ENCODE peak calls at places on chromosomes 2 and 18, in eight cellular contexts. P is HEK293T; X is KBM-7; O is HT1080; B is A172; L is astrocyte of the spinal cord; U is nephron progenitor cell; H is naive thymus-derived CD8-positive, alpha-beta T cell. F is an unnamed sample.

GRCh38 chr2:23510471-23510870 is 125.5 kb downstream of the KLHL29 start:
- DNase-seq in P (no peak), X (no peak), O (no peak), B (no peak), L (no peak), U (no peak), H (no peak), F (no peak)

GRCh38 chr2:198916548-198916947 is 541.2 kb downstream of the SATB2 start:
- DNase-seq in P (no peak), X (no peak), O (no peak), B (no peak), L (no peak), U (no peak), H (no peak), F (no peak)

GRCh38 chr18:42412896-42413295 is 457.9 kb downstream of the PIK3C3 start:
- DNase-seq in P (no peak), X (no peak), O (peak), B (peak), L (peak), U (no peak), H (no peak), F (no peak)

GRCh38 chr2:219969508-219969907 is 342.1 kb downstream of the SLC4A3 start:
- DNase-seq in P (no peak), X (no peak), O (peak), B (peak), L (peak), U (no peak), H (no peak), F (no peak)

GRCh38 chr2:236562434-236562833 is 7.2 kb upstream of the ACKR3 start:
- DNase-seq in P (no peak), X (no peak), O (peak), B (peak), L (no peak), U (no peak), H (no peak), F (no peak)

GRCh38 chr2:96869824-96870630 is at the start of gene SEMA4C:
- DNase-seq in P (peak), X (no peak), O (no peak), B (no peak), L (peak), U (peak), H (peak), F (no peak)

GRCh38 chr2:240916571-240917008 is 10.5 kb downstream of the CROCC2 start:
- DNase-seq in P (no peak), X (no peak), O (no peak), B (no peak), L (peak), U (peak), H (no peak), F (peak)

GRCh38 chr2:193549661-193550060 is 1354.9 kb upstream of the TMEFF2 start:
- DNase-seq in P (no peak), X (no peak), O (no peak), B (no peak), L (no peak), U (no peak), H (no peak), F (no peak)

GRCh38 chr2:198873771-198874501 is 583.8 kb downstream of the SATB2 start:
- DNase-seq in P (no peak), X (no peak), O (peak), B (peak), L (peak), U (no peak), H (no peak), F (no peak)

GRCh38 chr2:110828330-110828729 is 96.0 kb downstream of the ACOXL start:
- DNase-seq in P (no peak), X (no peak), O (no peak), B (no peak), L (no peak), U (no peak), H (no peak), F (no peak)

GRCh38 chr2:14678754-14679153 is 46.2 kb downstream of the LRATD1 start:
- DNase-seq in P (no peak), X (no peak), O (peak), B (no peak), L (no peak), U (no peak), H (no peak), F (no peak)

GRCh38 chr18:25097119-25098114 is 254.5 kb downstream of the ZNF521 start:
- DNase-seq in P (no peak), X (no peak), O (peak), B (no peak), L (peak), U (no peak), H (no peak), F (no peak)

GRCh38 chr2:197947219-197947757 is 142.9 kb downstream of the PLCL1 start:
- DNase-seq in P (no peak), X (no peak), O (no peak), B (no peak), L (no peak), U (no peak), H (no peak), F (no peak)

GRCh38 chr18:8705941-8706544 is 687 bp downstream of the MTCL1 start:
- DNase-seq in P (no peak), X (peak), O (no peak), B (no peak), L (no peak), U (peak), H (peak), F (no peak)

GRCh38 chr18:48470484-48471180 is 61.4 kb upstream of the ZBTB7C start:
- DNase-seq in P (no peak), X (no peak), O (no peak), B (no peak), L (no peak), U (no peak), H (no peak), F (no peak)

GRCh38 chr2:70440621-70441020 is 113.0 kb downstream of the TGFA start:
- DNase-seq in P (no peak), X (peak), O (no peak), B (no peak), L (no peak), U (no peak), H (peak), F (no peak)

GRCh38 chr2:144048631-144049060 is 471.3 kb downstream of the ZEB2 start:
- DNase-seq in P (no peak), X (no peak), O (no peak), B (no peak), L (no peak), U (no peak), H (no peak), F (no peak)

GRCh38 chr18:9017170-9017899 is 85.2 kb upstream of the NDUFV2 start:
- DNase-seq in P (peak), X (peak), O (peak), B (peak), L (peak), U (peak), H (peak), F (peak)

GRCh38 chr2:88950010-88950409 is 258.5 kb downstream of the RPIA start:
- DNase-seq in P (peak), X (peak), O (peak), B (no peak), L (no peak), U (no peak), H (no peak), F (peak)

GRCh38 chr2:85310330-85310729 is 17.5 kb downstream of the TGOLN2 start:
- DNase-seq in P (no peak), X (no peak), O (no peak), B (no peak), L (no peak), U (no peak), H (no peak), F (no peak)

GRCh38 chr2:191190439-191190838 is 39.6 kb upstream of the STAT4 start:
- DNase-seq in P (no peak), X (no peak), O (no peak), B (no peak), L (no peak), U (no peak), H (no peak), F (no peak)

GRCh38 chr2:17543131-17543660 is 2.7 kb downstream of the VSNL1 start:
- DNase-seq in P (no peak), X (no peak), O (no peak), B (no peak), L (no peak), U (no peak), H (no peak), F (no peak)

GRCh38 chr2:8457092-8457481 is 224.8 kb upstream of the ID2 start:
- DNase-seq in P (no peak), X (no peak), O (no peak), B (no peak), L (no peak), U (no peak), H (peak), F (peak)

GRCh38 chr2:123993728-123994323 is 31.3 kb upstream of the CNTNAP5 start:
- DNase-seq in P (peak), X (peak), O (peak), B (peak), L (peak), U (peak), H (peak), F (peak)

GRCh38 chr2:159891917-159892691 is 94.1 kb upstream of the CD302 start:
- DNase-seq in P (no peak), X (no peak), O (peak), B (peak), L (peak), U (no peak), H (no peak), F (no peak)

GRCh38 chr2:105748564-105748963 is 3.9 kb downstream of the NCK2 start:
- DNase-seq in P (no peak), X (no peak), O (no peak), B (no peak), L (no peak), U (no peak), H (no peak), F (no peak)

GRCh38 chr2:75465317-75465998 is 95.3 kb downstream of the EVA1A start:
- DNase-seq in P (peak), X (no peak), O (peak), B (peak), L (peak), U (no peak), H (no peak), F (peak)

GRCh38 chr18:37537868-37538525 is 27.6 kb downstream of the CELF4 start:
- DNase-seq in P (peak), X (peak), O (peak), B (peak), L (peak), U (peak), H (peak), F (peak)

GRCh38 chr2:240934701-240935100 is 28.6 kb downstream of the CROCC2 start:
- DNase-seq in P (no peak), X (no peak), O (no peak), B (no peak), L (no peak), U (no peak), H (no peak), F (no peak)